ENCODE peak calls at places on chromosomes 11 and 22, in five cellular contexts. N is ovary; M is stimulated activated CD4-positive, alpha-beta T cell treated with anti-CD3 and anti-CD28 coated beads, Interleukin-4, amount 100 ng/mL, for 1 hour; F is AML-193; H is aorta. W is an unnamed sample.

GRCh38 chr11:114082415-114082748 is 22.9 kb downstream of the ZBTB16 start:
- DNase-seq in M (no peak), H (no peak), N (peak), F (peak), W (no peak)

GRCh38 chr22:20576445-20576816 is 69.0 kb downstream of the MED15 start:
- DNase-seq in M (no peak), H (no peak), F (no peak), N (no peak), W (no peak)

GRCh38 chr22:44505796-44506354 is 7.8 kb upstream of the RTL6 start:
- DNase-seq in H (no peak), N (no peak), F (no peak), M (no peak), W (no peak)

GRCh38 chr22:33848251-33848650 is 72.0 kb downstream of the LARGE1 start:
- DNase-seq in F (no peak), M (no peak), H (no peak), N (no peak), W (no peak)

GRCh38 chr11:57358543-57358961 is 20.4 kb downstream of the P2RX3 start:
- DNase-seq in M (no peak), F (no peak), N (no peak), H (peak), W (no peak)

GRCh38 chr11:130582994-130583393 is 134.5 kb downstream of the ADAMTS15 start:
- DNase-seq in H (no peak), M (no peak), N (no peak), F (no peak), W (no peak)

GRCh38 chr11:79232346-79232745 is 208.5 kb downstream of the TENM4 start:
- DNase-seq in N (no peak), H (no peak), F (no peak), M (no peak), W (no peak)

GRCh38 chr22:25892678-25893077 is 150.7 kb downstream of the MYO18B start:
- DNase-seq in F (no peak), N (no peak), H (no peak), M (no peak), W (no peak)

GRCh38 chr22:18060646-18061620 is 16.9 kb upstream of the PEX26 start:
- DNase-seq in M (no peak), N (no peak), H (no peak), F (no peak), W (no peak)

GRCh38 chr11:67671211-67671520 is 3.3 kb downstream of the ALDH3B2 start:
- DNase-seq in H (no peak), N (no peak), F (no peak), M (no peak), W (no peak)

GRCh38 chr22:46033256-46034200 is 56.6 kb upstream of the WNT7B start:
- DNase-seq in H (peak), M (no peak), N (peak), F (no peak), W (no peak)

GRCh38 chr22:38314992-38315800 is 2.0 kb downstream of the CSNK1E start:
- DNase-seq in H (no peak), F (no peak), M (no peak), N (peak), W (no peak)

GRCh38 chr11:34266987-34267386 is 90.8 kb downstream of the ABTB2 start:
- DNase-seq in M (no peak), N (peak), H (peak), F (no peak), W (no peak)

GRCh38 chr22:48576333-48577013 is 1251.2 kb downstream of the BRD1 start:
- DNase-seq in N (peak), M (no peak), F (no peak), H (no peak), W (no peak)

GRCh38 chr11:61766353-61766841 is 14.0 kb downstream of the MYRF start:
- DNase-seq in H (no peak), F (no peak), M (no peak), N (no peak), W (no peak)

GRCh38 chr11:76694664-76695063 is 24.1 kb upstream of the LRRC32 start:
- DNase-seq in N (no peak), F (no peak), M (no peak), H (no peak), W (no peak)

GRCh38 chr22:48757581-48757980 is 1070.1 kb downstream of the BRD1 start:
- DNase-seq in M (no peak), F (no peak), H (peak), N (peak), W (peak)

GRCh38 chr11:65504671-65505433 is 6.0 kb downstream of the MALAT1 start:
- DNase-seq in N (no peak), M (no peak), F (no peak), H (peak), W (peak)

GRCh38 chr11:104892723-104893511 is 5.3 kb downstream of the CASP12 start:
- DNase-seq in N (no peak), M (no peak), F (no peak), H (no peak), W (no peak)

GRCh38 chr11:92920295-92920694 is 49.2 kb upstream of the MTNR1B start:
- DNase-seq in F (no peak), M (no peak), N (no peak), H (no peak), W (no peak)

GRCh38 chr11:82191690-82192089 is 542.0 kb downstream of the FAM181B start:
- DNase-seq in H (no peak), F (no peak), N (no peak), M (no peak), W (no peak)

GRCh38 chr11:59666969-59667368 is 1.9 kb downstream of the PATL1 start:
- DNase-seq in F (peak), H (no peak), N (no peak), M (no peak), W (no peak)

GRCh38 chr11:2097356-2097997 is 41.7 kb downstream of the IGF2 start:
- DNase-seq in H (peak), M (no peak), N (peak), F (no peak), W (peak)

GRCh38 chr11:12223771-12224536 is 113.6 kb downstream of the MICAL2 start:
- DNase-seq in H (no peak), N (no peak), F (peak), M (no peak), W (no peak)

GRCh38 chr11:72981067-72981466 is 161.1 kb downstream of the FCHSD2 start:
- DNase-seq in F (no peak), N (no peak), M (no peak), H (no peak), W (no peak)

GRCh38 chr11:66363805-66364535 is 7.6 kb downstream of the SLC29A2 start:
- DNase-seq in F (no peak), H (peak), N (no peak), M (peak), W (no peak)

GRCh38 chr11:11230802-11231562 is 122.1 kb downstream of the CSNK2A3 start:
- DNase-seq in F (peak), M (peak), H (no peak), N (no peak), W (no peak)

GRCh38 chr11:123611698-123612097 is 42.7 kb downstream of the SCN3B start:
- DNase-seq in F (no peak), N (no peak), M (no peak), H (no peak), W (no peak)

GRCh38 chr22:29275819-29276565 is 7.9 kb downstream of the EWSR1 start:
- DNase-seq in H (no peak), F (no peak), N (no peak), M (no peak), W (no peak)

GRCh38 chr11:9573775-9574555 is 495 bp downstream of the WEE1 start:
- DNase-seq in N (peak), M (no peak), H (peak), F (no peak), W (no peak)

GRCh38 chr11:13228569-13228968 is 49.0 kb upstream of the BMAL1 start:
- DNase-seq in F (no peak), N (no peak), M (no peak), H (no peak), W (no peak)

GRCh38 chr11:86748296-86748695 is 52.0 kb upstream of the PRSS23 start:
- DNase-seq in M (no peak), N (no peak), H (no peak), F (no peak), W (no peak)

GRCh38 chr22:20965104-20965887 is 1.8 kb upstream of the AIFM3 start:
- DNase-seq in N (no peak), F (no peak), H (no peak), M (no peak), W (no peak)

GRCh38 chr22:43393132-43393844 is 18.5 kb upstream of the MPPED1 start:
- DNase-seq in M (no peak), N (no peak), F (no peak), H (peak), W (no peak)

GRCh38 chr11:69559181-69559580 is 77.7 kb downstream of the LINC01488 start:
- DNase-seq in F (no peak), N (no peak), H (no peak), M (no peak), W (no peak)

GRCh38 chr11:88266919-88267318 is 70.6 kb downstream of the CTSC start:
- DNase-seq in M (no peak), F (no peak), H (no peak), N (no peak), W (no peak)

GRCh38 chr11:31655483-31655882 is 145.9 kb downstream of the ELP4 start:
- DNase-seq in N (no peak), F (no peak), M (no peak), H (no peak), W (no peak)

GRCh38 chr11:74570266-74571061 is 21.9 kb upstream of the POLD3 start:
- DNase-seq in M (peak), N (no peak), H (no peak), F (peak), W (no peak)

GRCh38 chr22:29012923-29013322 is 48.7 kb downstream of the C22orf31 start:
- DNase-seq in H (no peak), M (no peak), F (no peak), N (no peak), W (no peak)

W was measured in sigmoid colon.